ENCODE peak calls at places on chromosomes 11 and 22, in five cellular contexts. One of them, this sample, is unnamed.

GRCh38 chr11:62540804-62541671 is 5.6 kb downstream of the AHNAK start:
- DNase-seq in PC-3: no peak
- DNase-seq in A549: no peak
- DNase-seq in sigmoid colon: peak
- DNase-seq in CD8-positive, alpha-beta T cell: no peak
- DNase-seq in this sample: no peak

GRCh38 chr11:1964955-1965354 is 17.8 kb downstream of the MRPL23 start:
- DNase-seq in PC-3: no peak
- DNase-seq in A549: no peak
- DNase-seq in sigmoid colon: no peak
- DNase-seq in CD8-positive, alpha-beta T cell: no peak
- DNase-seq in this sample: no peak

GRCh38 chr11:8375460-8375859 is 111.8 kb upstream of the LMO1 start:
- DNase-seq in PC-3: no peak
- DNase-seq in A549: no peak
- DNase-seq in sigmoid colon: no peak
- DNase-seq in CD8-positive, alpha-beta T cell: no peak
- DNase-seq in this sample: no peak

GRCh38 chr11:99015634-99016454 is 4.9 kb upstream of the CNTN5 start:
- DNase-seq in PC-3: peak
- DNase-seq in A549: peak
- DNase-seq in sigmoid colon: no peak
- DNase-seq in CD8-positive, alpha-beta T cell: no peak
- DNase-seq in this sample: no peak

GRCh38 chr11:63802637-63803414 is 10.4 kb upstream of the SPINDOC start:
- DNase-seq in PC-3: peak
- DNase-seq in A549: peak
- DNase-seq in sigmoid colon: no peak
- DNase-seq in CD8-positive, alpha-beta T cell: no peak
- DNase-seq in this sample: no peak

GRCh38 chr11:2802389-2803185 is 83.0 kb downstream of the CDKN1C start:
- DNase-seq in PC-3: no peak
- DNase-seq in A549: no peak
- DNase-seq in sigmoid colon: peak
- DNase-seq in CD8-positive, alpha-beta T cell: no peak
- DNase-seq in this sample: peak

GRCh38 chr11:33454264-33454663 is 197.1 kb downstream of the HIPK3 start:
- DNase-seq in PC-3: no peak
- DNase-seq in A549: no peak
- DNase-seq in sigmoid colon: no peak
- DNase-seq in CD8-positive, alpha-beta T cell: no peak
- DNase-seq in this sample: no peak

GRCh38 chr22:47190276-47190956 is 428.0 kb downstream of the TBC1D22A start:
- DNase-seq in PC-3: no peak
- DNase-seq in A549: no peak
- DNase-seq in sigmoid colon: peak
- DNase-seq in CD8-positive, alpha-beta T cell: no peak
- DNase-seq in this sample: peak

GRCh38 chr11:60563553-60564235 is 48.5 kb downstream of the MS4A13 start:
- DNase-seq in PC-3: no peak
- DNase-seq in A549: no peak
- DNase-seq in sigmoid colon: no peak
- DNase-seq in CD8-positive, alpha-beta T cell: no peak
- DNase-seq in this sample: no peak

GRCh38 chr22:18067548-18068341 is 10.0 kb upstream of the PEX26 start:
- DNase-seq in PC-3: no peak
- DNase-seq in A549: no peak
- DNase-seq in sigmoid colon: no peak
- DNase-seq in CD8-positive, alpha-beta T cell: no peak
- DNase-seq in this sample: no peak

GRCh38 chr11:40293655-40294342 is 1165.7 kb downstream of the LRRC4C start:
- DNase-seq in PC-3: peak
- DNase-seq in A549: peak
- DNase-seq in sigmoid colon: peak
- DNase-seq in CD8-positive, alpha-beta T cell: no peak
- DNase-seq in this sample: peak

GRCh38 chr11:134939905-134940304 is 527.9 kb upstream of the B3GAT1 start:
- DNase-seq in PC-3: no peak
- DNase-seq in A549: no peak
- DNase-seq in sigmoid colon: no peak
- DNase-seq in CD8-positive, alpha-beta T cell: no peak
- DNase-seq in this sample: no peak

GRCh38 chr11:65867284-65868071 is 5.1 kb downstream of the EFEMP2 start:
- DNase-seq in PC-3: no peak
- DNase-seq in A549: no peak
- DNase-seq in sigmoid colon: no peak
- DNase-seq in CD8-positive, alpha-beta T cell: no peak
- DNase-seq in this sample: peak
- H3K4me3 ChIP-seq in PC-3: no peak
- H3K4me3 ChIP-seq in A549: no peak
- H3K4me3 ChIP-seq in sigmoid colon: no peak
- H3K4me3 ChIP-seq in CD8-positive, alpha-beta T cell: no peak
- H3K4me3 ChIP-seq in this sample: no peak

GRCh38 chr11:10990637-10991036 is 132.8 kb upstream of the ZBED5 start:
- DNase-seq in PC-3: peak
- DNase-seq in A549: peak
- DNase-seq in sigmoid colon: no peak
- DNase-seq in CD8-positive, alpha-beta T cell: no peak
- DNase-seq in this sample: no peak
- H3K27ac ChIP-seq in PC-3: no peak
- H3K27ac ChIP-seq in A549: peak
- H3K27ac ChIP-seq in sigmoid colon: no peak
- H3K27ac ChIP-seq in CD8-positive, alpha-beta T cell: no peak
- H3K27ac ChIP-seq in this sample: no peak

DNA sequence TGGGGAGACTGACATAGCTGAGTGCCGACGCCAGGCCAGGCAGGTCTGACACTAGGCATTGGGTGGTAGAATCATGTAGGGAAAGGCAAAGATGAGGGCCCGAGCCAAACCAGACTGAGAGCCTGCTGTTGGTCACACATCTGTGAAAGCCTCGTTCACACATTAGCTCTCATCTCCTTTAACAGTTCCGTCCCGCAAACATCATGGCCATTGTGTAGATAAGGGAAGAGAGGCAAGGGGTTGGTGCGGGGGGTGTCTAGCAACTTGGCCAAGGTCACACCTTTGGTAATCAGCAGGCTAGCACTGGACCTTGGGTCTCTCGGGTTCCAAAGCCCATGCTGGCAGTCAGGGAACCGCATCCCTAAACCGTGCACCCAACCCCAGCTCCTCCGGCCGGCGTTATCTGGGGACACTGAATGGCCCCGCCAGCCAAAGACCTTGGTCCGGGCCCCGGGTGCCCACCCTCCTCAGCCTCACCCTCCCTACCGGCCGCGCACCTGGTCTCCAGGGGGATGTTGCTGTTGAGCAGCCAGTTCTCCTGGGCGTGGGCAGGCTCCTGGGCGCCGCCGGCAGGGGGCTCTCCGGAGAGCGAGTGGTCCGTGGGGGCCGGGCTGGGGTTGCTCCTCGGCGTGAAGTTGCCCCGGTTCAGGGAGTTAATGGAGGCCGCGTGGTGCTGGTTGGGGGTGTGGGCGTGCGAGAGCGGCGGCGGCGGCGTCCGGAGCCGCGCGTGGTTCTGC is 328.3 kb upstream of the NARS2 start:
- DNase-seq in PC-3: no peak
- DNase-seq in A549: peak
- DNase-seq in sigmoid colon: no peak
- DNase-seq in CD8-positive, alpha-beta T cell: no peak
- DNase-seq in this sample: no peak
- H3K4me3 ChIP-seq in PC-3: no peak
- H3K4me3 ChIP-seq in A549: peak
- H3K4me3 ChIP-seq in sigmoid colon: no peak
- H3K4me3 ChIP-seq in CD8-positive, alpha-beta T cell: no peak
- H3K4me3 ChIP-seq in this sample: no peak

DNA sequence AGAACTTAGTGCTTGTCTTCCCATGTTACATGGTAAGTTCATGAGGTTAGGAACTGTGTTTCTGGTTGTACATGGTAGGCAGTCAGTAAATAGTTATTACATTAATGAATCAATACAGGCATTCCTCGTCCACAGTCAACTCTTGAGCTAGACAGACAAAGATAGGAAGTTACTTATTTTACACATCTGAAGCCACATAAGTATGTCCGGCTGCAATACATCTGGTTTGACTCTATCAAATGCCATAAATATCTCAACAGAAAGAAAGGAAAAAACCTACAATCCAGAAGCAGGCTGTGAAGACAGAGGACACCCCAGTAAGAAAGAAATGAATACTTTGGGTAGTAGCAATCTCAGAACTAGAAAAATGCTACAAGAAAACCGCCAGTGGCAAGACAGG is 86.4 kb downstream of the MAML2 start:
- DNase-seq in PC-3: no peak
- DNase-seq in A549: no peak
- DNase-seq in sigmoid colon: no peak
- DNase-seq in CD8-positive, alpha-beta T cell: no peak
- DNase-seq in this sample: no peak
- H3K27ac ChIP-seq in PC-3: no peak
- H3K27ac ChIP-seq in A549: peak
- H3K27ac ChIP-seq in sigmoid colon: no peak
- H3K27ac ChIP-seq in CD8-positive, alpha-beta T cell: peak
- H3K27ac ChIP-seq in this sample: no peak

This sample was measured in lower lobe of right lung.